ENCODE peak calls at places on chromosome 6, in seven cellular contexts. K, Z, P, M, E, O and Q are unnamed samples.
A peak's percentile ranks its signal among the peaks of the same experiment; 100 is the strongest.

GRCh38 chr6:65728879-65729479 is 22.0 kb upstream of the EYS start:
- DNase-seq in Z (no peak), P (no peak), M (no peak), E (no peak), O (no peak), K (no peak), Q (no peak)

GRCh38 chr6:123022980-123023379 is 26.9 kb downstream of the CLVS2 start:
- DNase-seq in E (no peak), O (peak; percentile 70), K (no peak), M (no peak), Z (no peak), P (peak; percentile 6), Q (no peak)

GRCh38 chr6:155495011-155495768 is 39.6 kb upstream of the NOX3 start:
- DNase-seq in K (peak; percentile 13), Z (no peak), E (peak; percentile 18), O (peak; percentile 41), M (peak; percentile 74), P (no peak), Q (no peak)

GRCh38 chr6:147905721-147906120 is 397.2 kb downstream of the SAMD5 start:
- DNase-seq in O (no peak), Z (no peak), M (no peak), K (no peak), P (no peak), E (no peak), Q (no peak)

GRCh38 chr6:148869589-148869988 is 122.8 kb downstream of the UST start:
- DNase-seq in O (no peak), M (no peak), K (no peak), P (no peak), E (no peak), Z (peak; percentile 7), Q (no peak)

GRCh38 chr6:5119090-5119951 is 34.2 kb downstream of the PPP1R3G start:
- DNase-seq in M (no peak), E (no peak), O (no peak), P (no peak), Z (no peak), K (no peak), Q (no peak)

GRCh38 chr6:42352856-42353564 is 98.7 kb downstream of the TRERF1 start:
- DNase-seq in M (no peak), O (no peak), P (no peak), Z (peak; percentile 25), K (no peak), E (no peak), Q (peak; percentile 20)

GRCh38 chr6:89411019-89411268 is 1.1 kb downstream of the RRAGD start:
- DNase-seq in O (no peak), Z (no peak), P (peak; percentile 30), M (peak; percentile 65), K (no peak), E (no peak), Q (no peak)

GRCh38 chr6:145809211-145809610 is 5.4 kb downstream of the FBXO30 start:
- DNase-seq in O (no peak), K (no peak), Z (no peak), E (no peak), P (peak; percentile 73), M (no peak), Q (no peak)

GRCh38 chr6:109978174-109979032 is at the start of gene GPR6:
- DNase-seq in Z (peak; percentile 11), P (peak; percentile 44), K (peak; percentile 56), M (no peak), O (peak; percentile 95), E (peak; percentile 51), Q (no peak)

GRCh38 chr6:158048589-158048988 is 66.9 kb downstream of the SYNJ2 start:
- DNase-seq in K (no peak), Z (no peak), O (no peak), P (no peak), M (no peak), E (peak; percentile 3), Q (no peak)

GRCh38 chr6:3835055-3835731 is 14.0 kb upstream of the FAM50B start:
- DNase-seq in M (peak; percentile 86), O (no peak), P (no peak), K (peak; percentile 30), Z (peak; percentile 46), E (no peak), Q (no peak)

GRCh38 chr6:168238159-168238887 is 81.3 kb downstream of the DACT2 start:
- DNase-seq in Z (no peak), E (no peak), O (no peak), K (no peak), P (no peak), M (no peak), Q (no peak)

GRCh38 chr6:125236536-125237327 is 65.0 kb downstream of the HDDC2 start:
- DNase-seq in Z (peak; percentile 27), P (no peak), E (no peak), O (no peak), K (no peak), M (no peak), Q (no peak)

GRCh38 chr6:111711476-111711875 is 105.8 kb upstream of the TRAF3IP2 start:
- DNase-seq in K (peak; percentile 64), O (no peak), M (no peak), E (peak; percentile 45), Z (no peak), P (no peak), Q (no peak)

GRCh38 chr6:63268574-63268973 is 51.2 kb downstream of the LGSN start:
- DNase-seq in O (no peak), P (peak; percentile 60), Z (no peak), K (no peak), E (no peak), M (no peak), Q (no peak)

DNA sequence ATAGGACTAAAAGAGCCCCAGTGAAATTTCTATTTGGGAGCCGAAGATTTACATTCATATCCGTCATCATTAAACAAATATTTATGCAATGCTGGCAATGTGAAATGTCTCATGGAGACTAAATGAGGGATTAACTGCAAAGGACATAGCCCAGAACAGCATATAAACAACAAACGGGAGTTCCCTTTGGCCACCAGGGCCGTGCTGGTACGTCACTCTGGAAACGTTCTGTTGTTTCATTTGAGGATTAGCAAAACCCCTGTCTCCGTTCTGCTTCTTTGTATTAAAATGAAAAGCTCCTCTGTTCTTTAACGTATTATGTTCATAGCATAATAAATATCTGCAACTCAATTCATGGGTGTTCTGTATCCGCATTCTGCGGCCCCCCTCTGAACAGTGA is 90.3 kb upstream of the TNFAIP3 start:
- DNase-seq in O (no peak), M (no peak), Z (no peak), K (no peak), P (no peak), E (no peak), Q (no peak)
- TF ChIP-seq CTCF in O (no peak), M (no peak), Z (no peak), K (no peak), P (no peak), E (no peak), Q (no peak)

DNA sequence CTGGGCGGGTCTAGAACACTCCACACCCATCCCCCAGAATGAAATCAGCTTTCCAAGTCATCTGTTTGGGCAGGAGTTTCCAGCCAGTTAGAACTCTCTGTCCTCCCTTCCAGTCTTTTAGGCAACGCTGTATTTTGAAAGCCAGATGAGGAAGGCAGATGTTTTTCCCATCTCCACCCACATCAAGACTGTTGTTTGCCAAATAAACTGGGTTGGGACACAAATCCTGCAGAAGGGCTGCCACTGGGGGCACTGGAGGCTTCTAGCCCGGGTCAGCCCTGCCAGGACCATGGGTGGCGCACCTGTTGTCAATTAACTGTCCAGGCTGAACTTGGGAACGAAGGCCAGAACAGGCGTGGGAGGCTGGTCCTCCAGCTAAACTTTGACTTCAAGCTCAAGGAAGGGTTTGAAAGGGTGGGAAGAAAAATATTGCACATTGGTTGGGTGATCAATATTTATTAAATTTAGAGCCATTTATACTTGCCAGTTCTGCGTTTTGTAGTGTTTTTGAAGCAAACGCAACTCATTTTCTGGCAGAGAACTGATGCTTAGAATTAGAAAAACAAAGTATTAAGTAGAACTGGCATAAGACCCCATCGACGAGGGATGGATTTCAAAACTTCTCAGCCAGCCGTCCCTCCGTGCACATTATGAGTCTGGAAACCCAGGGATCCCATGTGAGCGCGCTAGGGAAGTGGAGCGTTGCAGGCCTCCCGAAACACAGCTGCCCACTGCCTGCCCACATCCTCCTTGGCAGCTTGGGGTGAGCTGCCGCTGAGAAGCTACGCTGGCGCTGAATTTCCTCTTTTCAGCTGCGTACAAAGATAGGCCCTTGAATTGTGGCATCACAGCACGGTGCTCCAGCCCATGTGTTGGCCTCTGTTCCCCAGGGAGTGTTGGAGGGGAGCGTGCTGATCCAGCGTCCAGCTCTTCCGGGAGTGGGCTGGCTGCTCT is 297.4 kb downstream of the QKI start:
- DNase-seq in O (no peak), P (peak; percentile 79), Z (no peak), M (peak; percentile 89), K (peak; percentile 83), E (peak; percentile 89), Q (peak; percentile 74)
- TF ChIP-seq CTCF in O (no peak), P (peak; percentile 14), Z (no peak), M (no peak), K (peak; percentile 38), E (peak; percentile 60), Q (no peak)

DNA sequence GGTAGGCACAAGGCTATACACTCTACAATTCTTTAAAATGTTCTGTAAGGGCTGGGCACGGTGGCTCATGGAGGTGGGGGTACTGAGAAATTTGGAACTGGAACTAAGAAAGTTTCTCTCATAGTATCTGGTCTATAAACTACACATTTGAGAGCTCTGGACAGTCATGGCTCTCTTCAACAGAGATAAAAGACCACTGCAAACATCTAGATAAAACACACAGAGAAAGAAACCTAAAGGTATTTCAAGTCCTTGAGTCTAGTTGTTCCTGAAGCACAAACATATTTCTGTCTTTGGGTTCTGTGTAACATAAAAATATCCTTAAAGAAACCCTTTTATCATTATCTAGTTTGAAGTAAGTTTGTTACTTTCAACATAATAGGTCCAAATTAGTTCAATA is 35.2 kb downstream of the ILRUN start:
- DNase-seq in Z (no peak), M (no peak), K (no peak), P (no peak), E (no peak), O (no peak), Q (no peak)
- TF ChIP-seq CTCF in Z (no peak), M (no peak), K (no peak), P (no peak), E (no peak), O (no peak), Q (no peak)

GRCh38 chr6:29014729-29015608 is 9.9 kb upstream of the ZNF311 start:
- DNase-seq in K (no peak), Z (no peak), E (no peak), O (no peak), P (no peak), M (no peak), Q (no peak)
- TF ChIP-seq CTCF in K (no peak), Z (no peak), E (no peak), O (no peak), P (no peak), M (no peak), Q (no peak)

DNA sequence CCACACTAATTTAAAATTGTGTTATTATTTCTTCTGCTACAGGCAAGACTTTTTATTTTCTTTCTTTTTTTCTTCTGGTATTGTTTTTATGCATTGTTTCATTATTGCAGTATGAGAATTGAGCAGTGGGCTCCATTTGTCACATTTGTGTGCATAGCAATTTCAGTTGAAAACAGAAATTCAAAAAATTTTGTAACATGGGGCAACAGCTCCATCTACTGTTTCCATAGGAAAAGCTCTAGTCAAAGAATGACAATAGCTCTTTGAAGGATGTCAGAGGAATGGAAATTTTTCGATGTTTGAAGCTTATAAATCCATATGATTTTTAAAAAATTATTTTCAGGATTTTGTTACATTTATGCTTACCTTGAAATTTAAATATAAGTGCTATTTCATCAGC is 194.7 kb downstream of the COL9A1 start:
- DNase-seq in O (peak; percentile 41), K (no peak), E (no peak), Z (peak; percentile 19), P (peak; percentile 52), M (no peak), Q (no peak)
- TF ChIP-seq CTCF in O (peak; percentile 71), K (peak; percentile 59), E (peak; percentile 76), Z (peak; percentile 60), P (peak; percentile 50), M (peak; percentile 67), Q (peak; percentile 57)